ENCODE peak calls at places on chromosomes 16 and 17, in five cellular contexts. One of them, this sample, is unnamed.

GRCh38 chr17:41734949-41735313 is 488 bp upstream of the HAP1 start:
- DNase-seq in mesendoderm: no peak
- DNase-seq in psoas muscle: no peak
- DNase-seq in heart left ventricle: no peak
- DNase-seq in tibial artery: no peak
- DNase-seq in this sample: no peak

GRCh38 chr16:13108126-13108525 is 206.7 kb downstream of the SHISA9 start:
- DNase-seq in mesendoderm: peak; percentile 61
- DNase-seq in psoas muscle: no peak
- DNase-seq in heart left ventricle: no peak
- DNase-seq in tibial artery: no peak
- DNase-seq in this sample: no peak

GRCh38 chr17:39705786-39706348 is 6.0 kb downstream of the ERBB2 start:
- DNase-seq in mesendoderm: no peak
- DNase-seq in psoas muscle: no peak
- DNase-seq in heart left ventricle: peak; percentile 59
- DNase-seq in tibial artery: peak; percentile 83
- DNase-seq in this sample: peak; percentile 85

GRCh38 chr17:75010683-75011406 is 1.6 kb upstream of the MRPL58 start:
- DNase-seq in mesendoderm: peak; percentile 91
- DNase-seq in psoas muscle: no peak
- DNase-seq in heart left ventricle: peak; percentile 64
- DNase-seq in tibial artery: no peak
- DNase-seq in this sample: no peak

GRCh38 chr16:23874613-23875294 is 39.0 kb downstream of the PRKCB start:
- DNase-seq in mesendoderm: no peak
- DNase-seq in psoas muscle: no peak
- DNase-seq in heart left ventricle: no peak
- DNase-seq in tibial artery: no peak
- DNase-seq in this sample: no peak

GRCh38 chr17:78327880-78328279 is 32.0 kb downstream of the SOCS3 start:
- DNase-seq in mesendoderm: no peak
- DNase-seq in psoas muscle: no peak
- DNase-seq in heart left ventricle: no peak
- DNase-seq in tibial artery: no peak
- DNase-seq in this sample: no peak

GRCh38 chr17:66632716-66633115 is 202.2 kb upstream of the CACNG5 start:
- DNase-seq in mesendoderm: no peak
- DNase-seq in psoas muscle: no peak
- DNase-seq in heart left ventricle: no peak
- DNase-seq in tibial artery: no peak
- DNase-seq in this sample: no peak

GRCh38 chr17:40699880-40700279 is 3.7 kb downstream of the KRT24 start:
- DNase-seq in mesendoderm: no peak
- DNase-seq in psoas muscle: no peak
- DNase-seq in heart left ventricle: no peak
- DNase-seq in tibial artery: no peak
- DNase-seq in this sample: no peak

GRCh38 chr17:82718986-82719685 is 2.6 kb downstream of the FN3KRP start:
- DNase-seq in mesendoderm: no peak
- DNase-seq in psoas muscle: no peak
- DNase-seq in heart left ventricle: no peak
- DNase-seq in tibial artery: no peak
- DNase-seq in this sample: no peak

GRCh38 chr16:66811043-66811442 is 9.7 kb upstream of the TERB1 start:
- DNase-seq in mesendoderm: no peak
- DNase-seq in psoas muscle: no peak
- DNase-seq in heart left ventricle: no peak
- DNase-seq in tibial artery: no peak
- DNase-seq in this sample: no peak

GRCh38 chr17:38872671-38873385 is 3.0 kb downstream of the LASP1 start:
- DNase-seq in mesendoderm: no peak
- DNase-seq in psoas muscle: no peak
- DNase-seq in heart left ventricle: no peak
- DNase-seq in tibial artery: no peak
- DNase-seq in this sample: no peak

GRCh38 chr17:73791121-73791520 is 146.9 kb upstream of the SDK2 start:
- DNase-seq in mesendoderm: no peak
- DNase-seq in psoas muscle: no peak
- DNase-seq in heart left ventricle: no peak
- DNase-seq in tibial artery: no peak
- DNase-seq in this sample: no peak

GRCh38 chr17:73794336-73794735 is 150.1 kb upstream of the SDK2 start:
- DNase-seq in mesendoderm: no peak
- DNase-seq in psoas muscle: no peak
- DNase-seq in heart left ventricle: no peak
- DNase-seq in tibial artery: no peak
- DNase-seq in this sample: no peak

GRCh38 chr17:73795730-73796129 is 151.5 kb upstream of the SDK2 start:
- DNase-seq in mesendoderm: no peak
- DNase-seq in psoas muscle: no peak
- DNase-seq in heart left ventricle: no peak
- DNase-seq in tibial artery: no peak
- DNase-seq in this sample: no peak

GRCh38 chr17:73791644-73792043 is 147.4 kb upstream of the SDK2 start:
- DNase-seq in mesendoderm: no peak
- DNase-seq in psoas muscle: no peak
- DNase-seq in heart left ventricle: no peak
- DNase-seq in tibial artery: no peak
- DNase-seq in this sample: no peak

DNA sequence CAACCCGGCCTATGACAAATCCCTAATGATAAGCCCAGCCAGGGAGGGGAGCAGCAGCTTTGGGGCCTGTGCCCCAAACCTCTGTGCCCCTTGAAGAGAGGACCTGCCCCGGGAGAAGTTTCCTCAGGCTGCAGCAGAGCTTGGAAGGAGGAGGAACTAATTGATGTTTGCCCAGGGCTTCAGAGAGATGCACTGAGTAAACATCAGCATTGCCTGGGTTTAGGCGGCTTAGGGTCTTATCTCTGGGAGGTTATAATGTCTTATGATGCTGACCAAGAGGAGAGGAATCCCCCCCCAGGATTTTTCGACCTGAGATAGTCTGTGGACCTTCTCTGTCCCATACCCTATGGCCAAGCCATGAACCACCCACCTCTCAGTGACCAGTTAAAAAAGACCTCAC is 148.7 kb upstream of the SDK2 start:
- DNase-seq in mesendoderm: no peak
- DNase-seq in psoas muscle: no peak
- DNase-seq in heart left ventricle: no peak
- DNase-seq in tibial artery: no peak
- DNase-seq in this sample: no peak
- H3K4me3 ChIP-seq in mesendoderm: no peak overlapping the region
- H3K4me3 ChIP-seq in psoas muscle: no peak overlapping the region
- H3K4me3 ChIP-seq in heart left ventricle: no peak overlapping the region
- H3K4me3 ChIP-seq in tibial artery: no peak overlapping the region
- H3K4me3 ChIP-seq in this sample: no peak overlapping the region

GRCh38 chr16:82287948-82288347 is 117.9 kb upstream of the MPHOSPH6 start:
- DNase-seq in mesendoderm: no peak
- DNase-seq in psoas muscle: no peak
- DNase-seq in heart left ventricle: no peak
- DNase-seq in tibial artery: no peak
- DNase-seq in this sample: no peak
- H3K4me1 ChIP-seq in mesendoderm: no peaks in the 10 kb centered on the region
- H3K4me1 ChIP-seq in psoas muscle: no peaks in the 10 kb centered on the region
- H3K4me1 ChIP-seq in heart left ventricle: no peaks in the 10 kb centered on the region
- H3K4me1 ChIP-seq in tibial artery: no peaks in the 10 kb centered on the region
- H3K4me1 ChIP-seq in this sample: no peaks in the 10 kb centered on the region

GRCh38 chr16:89121691-89122321 is 28.2 kb downstream of the ACSF3 start:
- DNase-seq in mesendoderm: no peak
- DNase-seq in psoas muscle: no peak
- DNase-seq in heart left ventricle: no peak
- DNase-seq in tibial artery: no peak
- DNase-seq in this sample: no peak

GRCh38 chr16:89122322-89122831 is 28.7 kb downstream of the ACSF3 start:
- DNase-seq in mesendoderm: no peak
- DNase-seq in psoas muscle: peak; percentile 5
- DNase-seq in heart left ventricle: no peak
- DNase-seq in tibial artery: no peak
- DNase-seq in this sample: peak; percentile 68

GRCh38 chr16:89123001-89123830 is 29.6 kb downstream of the ACSF3 start:
- DNase-seq in mesendoderm: no peak
- DNase-seq in psoas muscle: peak; percentile 12
- DNase-seq in heart left ventricle: no peak
- DNase-seq in tibial artery: no peak
- DNase-seq in this sample: no peak

GRCh38 chr16:89120921-89121351 is 27.3 kb downstream of the ACSF3 start:
- DNase-seq in mesendoderm: no peak
- DNase-seq in psoas muscle: peak; percentile 34
- DNase-seq in heart left ventricle: no peak
- DNase-seq in tibial artery: no peak
- DNase-seq in this sample: no peak

GRCh38 chr16:89123831-89124100 is 30.1 kb downstream of the ACSF3 start:
- DNase-seq in mesendoderm: no peak
- DNase-seq in psoas muscle: peak; percentile 4
- DNase-seq in heart left ventricle: no peak
- DNase-seq in tibial artery: no peak
- DNase-seq in this sample: no peak
- H3K4me3 ChIP-seq in mesendoderm: no peak overlapping the region
- H3K4me3 ChIP-seq in psoas muscle: no peak overlapping the region
- H3K4me3 ChIP-seq in heart left ventricle: no peak overlapping the region
- H3K4me3 ChIP-seq in tibial artery: no peak overlapping the region
- H3K4me3 ChIP-seq in this sample: no peak overlapping the region

DNA sequence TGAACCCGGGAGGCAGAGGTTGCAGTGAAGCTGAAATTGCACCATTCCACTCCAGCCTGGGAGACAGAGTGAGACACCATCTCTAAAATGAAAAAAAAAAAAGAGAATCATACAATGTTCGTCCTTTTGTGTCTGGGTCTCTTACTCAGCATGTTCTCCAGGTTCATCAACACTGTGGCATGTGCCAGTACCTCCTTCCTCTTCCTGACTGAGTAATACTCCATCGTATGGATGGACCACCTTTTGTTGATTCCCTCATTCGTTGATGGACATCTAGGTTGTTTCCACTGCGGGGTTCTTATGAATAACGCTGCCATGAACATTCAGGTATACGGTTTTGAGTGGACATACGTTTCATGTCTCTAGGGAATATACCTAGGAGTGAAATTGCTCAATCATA is 4.1 kb upstream of the HS3ST6 start:
- DNase-seq in mesendoderm: no peak
- DNase-seq in psoas muscle: no peak
- DNase-seq in heart left ventricle: no peak
- DNase-seq in tibial artery: no peak
- DNase-seq in this sample: no peak
- H3K4me1 ChIP-seq in mesendoderm: no peaks in the 10 kb centered on the region
- H3K4me1 ChIP-seq in psoas muscle: no peaks in the 10 kb centered on the region
- H3K4me1 ChIP-seq in heart left ventricle: peaks cover 4% of the 10 kb centered on the region
- H3K4me1 ChIP-seq in tibial artery: no peaks in the 10 kb centered on the region
- H3K4me1 ChIP-seq in this sample: no peaks in the 10 kb centered on the region

GRCh38 chr16:56732366-56732765 is 2.4 kb downstream of the NUP93 start:
- DNase-seq in mesendoderm: no peak
- DNase-seq in psoas muscle: no peak
- DNase-seq in heart left ventricle: no peak
- DNase-seq in tibial artery: no peak
- DNase-seq in this sample: no peak

GRCh38 chr16:56732832-56733231 is 2.9 kb downstream of the NUP93 start:
- DNase-seq in mesendoderm: no peak
- DNase-seq in psoas muscle: no peak
- DNase-seq in heart left ventricle: no peak
- DNase-seq in tibial artery: no peak
- DNase-seq in this sample: no peak

GRCh38 chr16:56729351-56729735 is 586 bp upstream of the NUP93 start:
- DNase-seq in mesendoderm: no peak
- DNase-seq in psoas muscle: no peak
- DNase-seq in heart left ventricle: no peak
- DNase-seq in tibial artery: no peak
- DNase-seq in this sample: no peak

GRCh38 chr16:56728027-56728426 is 1.9 kb upstream of the NUP93 start:
- DNase-seq in mesendoderm: no peak
- DNase-seq in psoas muscle: no peak
- DNase-seq in heart left ventricle: no peak
- DNase-seq in tibial artery: no peak
- DNase-seq in this sample: no peak

GRCh38 chr16:56729736-56730662 is at the start of gene NUP93:
- DNase-seq in mesendoderm: peak; percentile 97
- DNase-seq in psoas muscle: peak; percentile 93
- DNase-seq in heart left ventricle: peak; percentile 92
- DNase-seq in tibial artery: peak; percentile 94
- DNase-seq in this sample: peak; percentile 95
- H3K4me3 ChIP-seq in mesendoderm: peak within 1 kb of the TSS; percentile 81
- H3K4me3 ChIP-seq in psoas muscle: peak within 1 kb of the TSS; percentile 97
- H3K4me3 ChIP-seq in heart left ventricle: peak within 1 kb of the TSS; percentile 81
- H3K4me3 ChIP-seq in tibial artery: peak within 1 kb of the TSS; percentile 95
- H3K4me3 ChIP-seq in this sample: peak within 1 kb of the TSS; percentile 70

GRCh38 chr16:81601601-81602251 is 157.1 kb downstream of the CMIP start:
- DNase-seq in mesendoderm: no peak
- DNase-seq in psoas muscle: no peak
- DNase-seq in heart left ventricle: no peak
- DNase-seq in tibial artery: no peak
- DNase-seq in this sample: no peak

GRCh38 chr16:81601008-81601428 is 156.4 kb downstream of the CMIP start:
- DNase-seq in mesendoderm: no peak
- DNase-seq in psoas muscle: no peak
- DNase-seq in heart left ventricle: no peak
- DNase-seq in tibial artery: peak; percentile 77
- DNase-seq in this sample: no peak

GRCh38 chr16:81599034-81599744 is 154.6 kb downstream of the CMIP start:
- DNase-seq in mesendoderm: no peak
- DNase-seq in psoas muscle: no peak
- DNase-seq in heart left ventricle: no peak
- DNase-seq in tibial artery: no peak
- DNase-seq in this sample: peak; percentile 69

GRCh38 chr16:81602377-81602776 is 157.8 kb downstream of the CMIP start:
- DNase-seq in mesendoderm: no peak
- DNase-seq in psoas muscle: no peak
- DNase-seq in heart left ventricle: no peak
- DNase-seq in tibial artery: no peak
- DNase-seq in this sample: no peak

GRCh38 chr16:81600275-81600674 is 155.7 kb downstream of the CMIP start:
- DNase-seq in mesendoderm: peak; percentile 66
- DNase-seq in psoas muscle: no peak
- DNase-seq in heart left ventricle: no peak
- DNase-seq in tibial artery: no peak
- DNase-seq in this sample: no peak
- H3K4me1 ChIP-seq in mesendoderm: no peaks in the 10 kb centered on the region
- H3K4me1 ChIP-seq in psoas muscle: no peaks in the 10 kb centered on the region
- H3K4me1 ChIP-seq in heart left ventricle: peaks cover 19% of the 10 kb centered on the region
- H3K4me1 ChIP-seq in tibial artery: no peaks in the 10 kb centered on the region
- H3K4me1 ChIP-seq in this sample: no peaks in the 10 kb centered on the region

GRCh38 chr16:69924041-69924775 is 26.9 kb upstream of the CLEC18A start:
- DNase-seq in mesendoderm: no peak
- DNase-seq in psoas muscle: no peak
- DNase-seq in heart left ventricle: no peak
- DNase-seq in tibial artery: no peak
- DNase-seq in this sample: no peak

GRCh38 chr16:69925311-69925710 is 25.8 kb upstream of the CLEC18A start:
- DNase-seq in mesendoderm: no peak
- DNase-seq in psoas muscle: no peak
- DNase-seq in heart left ventricle: no peak
- DNase-seq in tibial artery: no peak
- DNase-seq in this sample: no peak

GRCh38 chr16:69926241-69926640 is 24.9 kb upstream of the CLEC18A start:
- DNase-seq in mesendoderm: no peak
- DNase-seq in psoas muscle: no peak
- DNase-seq in heart left ventricle: no peak
- DNase-seq in tibial artery: no peak
- DNase-seq in this sample: no peak

GRCh38 chr16:69927056-69927757 is 23.9 kb upstream of the CLEC18A start:
- DNase-seq in mesendoderm: no peak
- DNase-seq in psoas muscle: peak; percentile 76
- DNase-seq in heart left ventricle: peak; percentile 68
- DNase-seq in tibial artery: peak; percentile 91
- DNase-seq in this sample: no peak

GRCh38 chr16:69924777-69925191 is 26.4 kb upstream of the CLEC18A start:
- DNase-seq in mesendoderm: peak; percentile 61
- DNase-seq in psoas muscle: peak; percentile 59
- DNase-seq in heart left ventricle: peak; percentile 81
- DNase-seq in tibial artery: peak; percentile 94
- DNase-seq in this sample: no peak
- H3K4me3 ChIP-seq in mesendoderm: no peak overlapping the region
- H3K4me3 ChIP-seq in psoas muscle: peak overlapping the region; percentile 47
- H3K4me3 ChIP-seq in heart left ventricle: peak overlapping the region; percentile 61
- H3K4me3 ChIP-seq in tibial artery: peak overlapping the region; percentile 59
- H3K4me3 ChIP-seq in this sample: no peak overlapping the region